ENCODE peak calls at places on chromosomes 12 and 14, in four cellular contexts. T is activated gamma-delta T cell treated with anti-CD3 and anti-CD28 coated beads, Interleukin-2, amount 50 U/mL, for 16 hours; I is GM03348; B is NCI-H1092. Q is an unnamed sample.

GRCh38 chr14:96130854-96131253 is 73.8 kb upstream of the BDKRB2 start:
- DNase-seq in T (no peak), I (no peak), B (no peak), Q (no peak)

GRCh38 chr12:46503637-46504036 is 131.1 kb upstream of the SLC38A2 start:
- DNase-seq in T (no peak), I (no peak), B (no peak), Q (no peak)

GRCh38 chr12:101074940-101075680 is 134.9 kb downstream of the SLC5A8 start:
- DNase-seq in T (no peak), I (peak; percentile 35), B (no peak), Q (no peak)

GRCh38 chr12:11814362-11814761 is 164.9 kb downstream of the ETV6 start:
- DNase-seq in T (no peak), I (peak; percentile 80), B (no peak), Q (no peak)

GRCh38 chr12:93137656-93138612 is 208.8 kb upstream of the EEA1 start:
- DNase-seq in T (no peak), I (peak; percentile 73), B (no peak), Q (no peak)

GRCh38 chr12:5171701-5172100 is 128.0 kb downstream of the KCNA5 start:
- DNase-seq in T (no peak), I (peak; percentile 79), B (peak; percentile 14), Q (no peak)

GRCh38 chr14:64671591-64671990 is 32.6 kb upstream of the PLEKHG3 start:
- DNase-seq in T (no peak), I (peak; percentile 79), B (peak; percentile 32), Q (no peak)

GRCh38 chr14:74064883-74065282 is 19.4 kb downstream of the ALDH6A1 start:
- DNase-seq in T (no peak), I (no peak), B (no peak), Q (no peak)

GRCh38 chr12:39605501-39605900 is 14.1 kb downstream of the ABCD2 start:
- DNase-seq in T (no peak), I (no peak), B (no peak), Q (no peak)

GRCh38 chr12:47903927-47904646 is 707 bp downstream of the VDR start:
- DNase-seq in T (peak; percentile 35), I (peak; percentile 87), B (no peak), Q (no peak)

GRCh38 chr12:130633771-130634170 is 82.3 kb downstream of the RIMBP2 start:
- DNase-seq in T (no peak), I (no peak), B (peak; percentile 97), Q (no peak)

GRCh38 chr12:131929530-131930456 is 717 bp downstream of the PUS1 start:
- DNase-seq in T (peak; percentile 5), I (peak; percentile 46), B (no peak), Q (peak; percentile 69)

GRCh38 chr14:76708028-76708427 is 53.2 kb upstream of the VASH1 start:
- DNase-seq in T (no peak), I (no peak), B (no peak), Q (no peak)

GRCh38 chr14:32259368-32260013 is 56.4 kb upstream of the RNU6-8 start:
- DNase-seq in T (no peak), I (peak; percentile 33), B (no peak), Q (no peak)

GRCh38 chr14:74647834-74648361 is 35.9 kb upstream of the LTBP2 start:
- DNase-seq in T (no peak), I (no peak), B (peak; percentile 7), Q (no peak)

GRCh38 chr12:64029013-64029857 is 184.7 kb downstream of the SRGAP1 start:
- DNase-seq in T (no peak), I (peak; percentile 83), B (no peak), Q (no peak)

GRCh38 chr14:96629082-96629481 is 126.9 kb downstream of the PAPOLA start:
- DNase-seq in T (no peak), I (no peak), B (no peak), Q (no peak)

GRCh38 chr12:116528498-116528897 is 30.7 kb upstream of the MAP1LC3B2 start:
- DNase-seq in T (no peak), I (peak; percentile 40), B (no peak), Q (no peak)

GRCh38 chr14:72444701-72445100 is 449.2 kb downstream of the DPF3 start:
- DNase-seq in T (no peak), I (no peak), B (no peak), Q (no peak)

GRCh38 chr14:73264080-73264895 is 27.0 kb downstream of the PAPLN start:
- DNase-seq in T (no peak), I (no peak), B (no peak), Q (no peak)

GRCh38 chr14:23697689-23698088 is 61.5 kb downstream of the DHRS2 start:
- DNase-seq in T (no peak), I (no peak), B (no peak), Q (no peak)

GRCh38 chr12:18382486-18382885 is 121.2 kb downstream of the PIK3C2G start:
- DNase-seq in T (no peak), I (peak; percentile 46), B (no peak), Q (no peak)

GRCh38 chr14:71555654-71556559 is 376.3 kb upstream of the RGS6 start:
- DNase-seq in T (peak; percentile 42), I (no peak), B (no peak), Q (peak; percentile 34)

GRCh38 chr12:15532364-15532977 is 210.2 kb downstream of the PTPRO start:
- DNase-seq in T (peak; percentile 4), I (peak; percentile 73), B (no peak), Q (no peak)

GRCh38 chr14:93173943-93174395 is 10.7 kb downstream of the MOAP1 start:
- DNase-seq in T (no peak), I (peak; percentile 9), B (no peak), Q (no peak)

GRCh38 chr14:69539631-69540410 is 34.9 kb downstream of the CCDC177 start:
- DNase-seq in T (no peak), I (peak; percentile 44), B (no peak), Q (no peak)

GRCh38 chr12:3712209-3712992 is 40.5 kb downstream of the CRACR2A start:
- DNase-seq in T (no peak), I (no peak), B (no peak), Q (no peak)

GRCh38 chr14:54211562-54212308 is 185.1 kb upstream of the CDKN3 start:
- DNase-seq in T (no peak), I (peak; percentile 70), B (no peak), Q (no peak)

GRCh38 chr14:104797112-104798044 is 1.8 kb upstream of the AKT1 start:
- DNase-seq in T (no peak), I (no peak), B (no peak), Q (no peak)

GRCh38 chr12:39777465-39777864 is 157.9 kb upstream of the ABCD2 start:
- DNase-seq in T (no peak), I (no peak), B (no peak), Q (no peak)

GRCh38 chr14:105324080-105324778 is 9.7 kb downstream of the PACS2 start:
- DNase-seq in T (no peak), I (no peak), B (no peak), Q (no peak)